ENCODE peak calls at places on chromosomes 1 and 21, in eight cellular contexts. L is fibroblast of lung, N is GM12878, O is endodermal cell, D is neuronal stem cell, Q is colonic mucosa, M is MM.1S, W is IMR-90. B is an unnamed sample. For H3K27me3, the result is how much of the 10 kb centered on the place peaks cover.

GRCh38 chr1:152143147-152143845 is 15.7 kb downstream of the RPTN start:
- DNase-seq in L (no peak), N (no peak), O (no peak), D (no peak), Q (no peak), M (peak), W (no peak), B (no peak)

GRCh38 chr1:174217787-174218574 is 58.7 kb downstream of the RABGAP1L start:
- DNase-seq in L (peak), N (no peak), O (no peak), D (peak), Q (no peak), M (peak), W (peak), B (peak)

GRCh38 chr1:91635763-91636162 is 135.1 kb downstream of the CDC7 start:
- DNase-seq in L (no peak), N (no peak), O (no peak), D (no peak), Q (no peak), M (no peak), W (no peak), B (no peak)

GRCh38 chr1:41382531-41383090 is 21.4 kb downstream of the FOXO6 start:
- DNase-seq in L (peak), N (no peak), O (peak), D (no peak), Q (peak), M (no peak), W (no peak), B (peak)

GRCh38 chr1:23100074-23100748 is 68.4 kb downstream of the LUZP1 start:
- DNase-seq in L (peak), N (no peak), O (no peak), D (peak), Q (no peak), M (no peak), W (peak), B (peak)

GRCh38 chr1:172360511-172360910 is 60.0 kb upstream of the C1orf105 start:
- DNase-seq in L (peak), N (no peak), O (peak), D (peak), Q (peak), M (no peak), W (no peak), B (no peak)

GRCh38 chr1:8821084-8821483 is 3.6 kb upstream of the RERE start:
- DNase-seq in L (no peak), N (no peak), O (peak), D (no peak), Q (no peak), M (no peak), W (no peak), B (no peak)

GRCh38 chr1:21051177-21051576 is 125.5 kb downstream of the EIF4G3 start:
- DNase-seq in L (no peak), N (no peak), O (no peak), D (no peak), Q (no peak), M (no peak), W (no peak), B (no peak)

GRCh38 chr1:98467584-98467983 is 193.9 kb upstream of the SNX7 start:
- DNase-seq in L (peak), N (no peak), O (no peak), D (no peak), Q (no peak), M (no peak), W (peak), B (no peak)

GRCh38 chr21:37237346-37237745 is 29.8 kb downstream of the VPS26C start:
- DNase-seq in L (no peak), N (no peak), O (no peak), D (no peak), Q (no peak), M (no peak), W (no peak), B (no peak)

GRCh38 chr1:4637616-4638346 is 16.6 kb upstream of the AJAP1 start:
- DNase-seq in L (no peak), N (no peak), O (peak), D (no peak), Q (no peak), M (no peak), W (no peak), B (no peak)

GRCh38 chr1:174965006-174965971 is 34.5 kb upstream of the CACYBP start:
- DNase-seq in L (no peak), N (no peak), O (peak), D (no peak), Q (peak), M (peak), W (peak), B (peak)

GRCh38 chr1:46442317-46443161 is 47.1 kb upstream of the DMBX1 start:
- DNase-seq in L (peak), N (no peak), O (peak), D (peak), Q (peak), M (peak), W (peak), B (peak)

GRCh38 chr1:187476671-187477070 is 647.9 kb downstream of the PLA2G4A start:
- DNase-seq in L (no peak), N (no peak), O (no peak), D (no peak), Q (no peak), M (no peak), W (peak), B (peak)

GRCh38 chr1:90707363-90707710 is 9.8 kb downstream of the BARHL2 start:
- DNase-seq in L (peak), N (no peak), O (peak), D (no peak), Q (no peak), M (no peak), W (peak), B (peak)

GRCh38 chr1:21098186-21098915 is 78.3 kb downstream of the EIF4G3 start:
- DNase-seq in L (no peak), N (no peak), O (no peak), D (no peak), Q (no peak), M (no peak), W (no peak), B (no peak)

GRCh38 chr1:25342846-25343245 is 4.7 kb downstream of the TMEM50A start:
- DNase-seq in L (no peak), N (no peak), O (no peak), D (no peak), Q (no peak), M (no peak), W (no peak), B (no peak)

GRCh38 chr1:180181048-180181447 is 26.4 kb downstream of the QSOX1 start:
- DNase-seq in L (peak), N (no peak), O (peak), D (no peak), Q (no peak), M (no peak), W (no peak), B (peak)

DNA sequence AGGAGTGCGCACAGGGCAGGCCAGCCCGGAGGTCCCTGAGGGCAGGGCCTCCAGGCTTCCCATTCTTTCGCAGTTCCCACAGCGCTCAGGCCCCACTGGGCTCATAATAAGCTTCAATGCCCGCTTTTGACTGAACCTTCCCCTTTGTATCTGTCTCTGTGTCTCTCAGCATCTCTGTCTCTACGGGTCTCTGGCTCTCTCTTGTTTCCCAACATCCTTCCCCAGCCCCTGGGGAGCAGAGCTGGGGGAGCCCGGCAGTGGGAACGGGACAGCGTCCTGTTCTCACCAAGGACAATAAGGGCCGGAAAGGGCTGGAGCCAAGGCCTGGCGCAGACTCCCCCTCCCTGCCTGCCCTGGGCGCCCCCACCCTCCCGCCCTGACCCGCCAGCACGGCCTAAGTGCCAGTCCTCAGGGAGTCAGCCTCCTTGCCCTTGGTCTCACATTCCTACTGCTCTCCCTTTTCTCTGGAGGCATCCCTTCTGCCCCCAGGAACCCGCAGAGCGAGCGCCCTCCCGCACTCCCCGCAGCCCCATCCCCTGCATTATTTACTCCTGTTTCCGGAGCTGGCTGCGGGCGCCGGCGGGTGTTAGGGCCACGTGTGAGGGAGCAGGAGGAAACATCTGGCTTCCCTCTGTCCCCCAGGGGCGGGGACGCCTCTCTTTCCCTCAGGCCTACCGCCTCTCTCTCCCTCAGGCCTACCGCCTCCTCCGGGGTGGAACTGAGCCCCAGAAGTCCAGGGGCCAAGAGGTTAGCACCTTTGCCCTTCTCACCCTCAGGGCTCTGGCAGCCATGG is 6.5 kb downstream of the KRTCAP2 start:
- DNase-seq in L (no peak), N (no peak), O (peak), D (peak), Q (peak), M (no peak), W (no peak), B (no peak)
- H3K9ac ChIP-seq in L (no peak), N (no peak), O (no peak), D (peak), Q (no peak), M (no peak), W (no peak), B (no peak)

DNA sequence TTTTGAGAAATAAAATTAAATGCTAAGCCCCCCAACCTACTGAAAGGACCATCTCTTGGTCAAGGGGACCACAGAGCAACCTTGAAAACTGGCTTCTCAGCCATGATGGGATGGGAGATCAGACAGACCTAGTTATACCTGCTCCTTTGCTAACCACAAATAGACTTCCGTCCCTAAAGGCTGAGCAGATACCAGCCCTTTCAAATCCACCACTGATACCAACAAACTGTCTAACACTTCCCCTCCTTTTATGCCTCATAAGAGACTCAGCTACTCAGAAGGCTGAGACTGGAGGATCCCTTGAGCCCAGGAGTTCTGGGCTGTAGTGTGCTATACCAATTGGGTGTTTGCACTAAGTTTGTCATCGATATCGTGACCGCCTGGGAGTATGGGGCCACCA is 407.3 kb downstream of the SIPA1L2 start:
- DNase-seq in L (no peak), N (no peak), O (no peak), D (no peak), Q (no peak), M (no peak), W (no peak), B (no peak)
- H3K27me3 ChIP-seq in L (under half), N (under half), O (under half), D (under half), Q (under half), M (under half), W (under half), B (under half)

GRCh38 chr1:214583113-214583512 is 19.9 kb upstream of the CENPF start:
- DNase-seq in L (no peak), N (no peak), O (no peak), D (no peak), Q (no peak), M (no peak), W (no peak), B (no peak)

GRCh38 chr1:214583824-214584554 is 19.0 kb upstream of the CENPF start:
- DNase-seq in L (no peak), N (no peak), O (no peak), D (no peak), Q (no peak), M (no peak), W (no peak), B (no peak)

GRCh38 chr1:214579183-214579582 is 23.8 kb upstream of the CENPF start:
- DNase-seq in L (no peak), N (no peak), O (no peak), D (no peak), Q (no peak), M (no peak), W (no peak), B (no peak)

GRCh38 chr1:214582289-214582891 is 20.6 kb upstream of the CENPF start:
- DNase-seq in L (no peak), N (no peak), O (peak), D (no peak), Q (no peak), M (no peak), W (no peak), B (no peak)

GRCh38 chr1:214581785-214582184 is 21.2 kb upstream of the CENPF start:
- DNase-seq in L (peak), N (no peak), O (peak), D (no peak), Q (no peak), M (no peak), W (peak), B (peak)
- H3K4me3 ChIP-seq in L (no peak), N (no peak), O (no peak), D (no peak), Q (no peak), M (no peak), W (no peak), B (no peak)

GRCh38 chr1:207022996-207023679 is 9.4 kb downstream of the C1orf116 start:
- DNase-seq in L (no peak), N (no peak), O (no peak), D (no peak), Q (no peak), M (no peak), W (no peak), B (no peak)
- H3K9ac ChIP-seq in L (no peak), N (no peak), O (no peak), D (no peak), Q (no peak), M (no peak), W (no peak), B (no peak)

GRCh38 chr21:33063365-33063883 is 6.5 kb upstream of the OLIG1 start:
- DNase-seq in L (no peak), N (no peak), O (no peak), D (no peak), Q (no peak), M (peak), W (no peak), B (no peak)
- H3K27me3 ChIP-seq in L (half or more), N (under half), O (half or more), D (under half), Q (under half), M (under half), W (half or more), B (half or more)

DNA sequence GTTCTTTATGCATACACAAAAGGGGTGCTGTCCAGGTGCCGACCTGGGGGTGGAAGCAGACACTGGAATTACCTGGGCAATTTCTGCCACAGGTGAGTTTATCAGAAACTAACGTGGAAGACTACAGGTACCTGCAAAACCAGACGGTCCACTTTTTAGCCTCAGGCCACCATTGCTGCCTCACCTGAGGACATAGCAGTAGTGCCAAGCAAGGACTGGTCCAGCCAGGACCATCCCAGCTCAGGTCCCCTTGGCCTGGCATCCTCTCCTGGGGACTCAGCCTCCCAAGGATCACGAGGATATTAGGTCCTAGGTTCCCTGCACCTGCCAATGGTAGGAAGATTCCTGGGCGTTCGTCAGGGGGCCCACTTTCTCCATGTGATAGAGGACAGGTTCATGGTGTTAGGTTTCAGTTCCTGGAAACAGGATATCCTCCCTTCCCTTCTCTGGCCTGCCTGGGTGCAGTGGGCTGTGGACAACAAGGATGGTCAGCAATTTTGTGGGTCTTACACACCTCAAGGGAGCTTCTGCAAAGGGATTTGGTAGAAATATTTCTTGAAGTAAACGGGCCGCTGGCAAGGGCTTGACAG is 71.6 kb upstream of the RAB4A start:
- DNase-seq in L (no peak), N (no peak), O (no peak), D (no peak), Q (no peak), M (no peak), W (no peak), B (no peak)
- H3K4me3 ChIP-seq in L (no peak), N (no peak), O (no peak), D (no peak), Q (no peak), M (no peak), W (no peak), B (no peak)

DNA sequence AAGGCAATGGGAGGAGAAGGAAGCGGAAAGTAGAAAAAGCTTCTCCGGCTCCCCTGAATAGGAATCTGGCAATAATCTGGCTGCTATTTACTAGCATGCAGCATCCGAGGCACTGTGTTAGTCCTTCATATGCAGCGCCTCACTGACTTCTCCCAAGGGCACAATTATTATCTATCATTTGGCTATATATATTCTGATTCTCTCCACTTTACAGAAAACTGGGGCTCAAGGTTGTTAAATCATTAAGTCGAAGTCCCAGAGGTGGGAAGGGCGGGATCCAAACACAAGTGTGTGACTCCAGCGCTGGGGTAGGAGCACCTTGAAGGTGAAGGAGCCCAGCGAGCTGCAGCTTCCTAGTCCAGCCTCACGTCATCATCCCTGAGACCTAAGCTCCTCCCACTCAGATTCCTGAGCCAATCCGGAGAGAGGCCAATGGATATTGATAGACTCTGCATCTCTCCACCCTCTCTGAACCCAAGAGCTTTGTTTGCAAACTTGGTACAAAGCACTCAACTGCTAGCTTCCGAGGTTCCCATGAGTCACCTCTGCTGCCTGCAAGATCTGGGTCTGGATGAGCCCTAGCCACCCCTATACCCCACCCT is 16.6 kb upstream of the EYA3 start:
- DNase-seq in L (peak), N (no peak), O (peak), D (peak), Q (peak), M (no peak), W (peak), B (peak)
- H3K9ac ChIP-seq in L (no peak), N (no peak), O (no peak), D (no peak), Q (no peak), M (no peak), W (no peak), B (peak)